ENCODE peak calls at places on chromosomes 16 and 17, in nine cellular contexts. H is PC-3; B is fibroblast of mammary gland; D is GM12864; S is IMR-90; X is ovary; I is uterus; U is CD8-positive, alpha-beta T cell; R is left ventricle myocardium inferior. C is an unnamed sample.

GRCh38 chr17:14306602-14307001 is 5.7 kb downstream of the HS3ST3B1 start:
- DNase-seq in H (no peak), B (no peak), D (no peak), S (no peak), X (no peak), I (no peak), U (no peak), R (no peak), C (no peak)

GRCh38 chr17:21602176-21602575 is 90.1 kb upstream of the KCNJ18 start:
- DNase-seq in H (no peak), B (no peak), D (no peak), S (no peak), X (no peak), I (no peak), U (no peak), R (no peak), C (no peak)

GRCh38 chr16:52114414-52114813 is 432.5 kb downstream of the TOX3 start:
- DNase-seq in H (no peak), B (no peak), D (no peak), S (no peak), X (no peak), I (no peak), U (no peak), R (no peak), C (no peak)

GRCh38 chr17:68847711-68848110 is 107.5 kb downstream of the ABCA8 start:
- DNase-seq in H (no peak), B (no peak), D (no peak), S (no peak), X (no peak), I (no peak), U (no peak), R (no peak), C (no peak)

GRCh38 chr17:16300554-16300953 is 52.7 kb downstream of the CENPV start:
- DNase-seq in H (no peak), B (no peak), D (no peak), S (no peak), X (no peak), I (no peak), U (no peak), R (no peak), C (no peak)

GRCh38 chr16:86789621-86790051 is 211.3 kb downstream of the FOXL1 start:
- DNase-seq in H (peak; percentile 5), B (no peak), D (no peak), S (peak; percentile 43), X (no peak), I (no peak), U (no peak), R (no peak), C (no peak)

GRCh38 chr17:67393809-67394418 is 16.8 kb downstream of the PITPNC1 start:
- DNase-seq in H (no peak), B (no peak), D (no peak), S (no peak), X (no peak), I (no peak), U (no peak), R (no peak), C (no peak)

GRCh38 chr16:78045865-78046581 is 23.7 kb downstream of the CLEC3A start:
- DNase-seq in H (peak; percentile 31), B (peak; percentile 14), D (no peak), S (peak; percentile 54), X (peak; percentile 61), I (peak; percentile 18), U (peak; percentile 21), R (peak; percentile 60), C (no peak)

GRCh38 chr16:71514476-71514875 is 11.8 kb upstream of the CHST4 start:
- DNase-seq in H (no peak), B (no peak), D (no peak), S (no peak), X (no peak), I (no peak), U (no peak), R (no peak), C (no peak)

GRCh38 chr16:71513302-71513701 is 12.9 kb upstream of the CHST4 start:
- DNase-seq in H (no peak), B (no peak), D (no peak), S (no peak), X (no peak), I (no peak), U (no peak), R (no peak), C (no peak)

GRCh38 chr16:71520550-71520949 is 5.7 kb upstream of the CHST4 start:
- DNase-seq in H (peak; percentile 15), B (no peak), D (no peak), S (no peak), X (no peak), I (no peak), U (no peak), R (no peak), C (no peak)

DNA sequence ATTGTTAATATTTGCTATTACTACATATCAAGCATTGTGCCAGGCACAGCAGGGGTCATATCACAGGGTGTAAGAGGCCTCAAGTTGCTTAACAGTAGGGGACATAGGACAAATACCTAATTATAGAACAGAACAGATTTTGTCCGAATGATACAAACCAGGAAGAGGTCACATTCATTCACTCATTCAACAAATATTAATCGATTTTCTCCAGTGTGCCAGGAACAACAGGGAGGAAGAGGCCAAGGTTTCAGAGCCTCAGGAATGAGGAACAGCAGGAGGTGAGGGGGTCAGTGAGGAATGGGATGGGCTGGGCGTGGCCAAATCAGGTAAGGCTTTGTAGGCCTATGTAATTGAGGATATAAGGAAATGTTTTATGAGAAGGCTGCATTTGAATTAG is 11.2 kb upstream of the CHST4 start:
- DNase-seq in H (no peak), B (no peak), D (no peak), S (no peak), X (no peak), I (no peak), U (no peak), R (no peak), C (no peak)
- H3K4me3 ChIP-seq in H (no peak overlapping the region), B (no peak overlapping the region), D (no peak overlapping the region), S (no peak overlapping the region), X (no peak overlapping the region), I (no peak overlapping the region), U (no peak overlapping the region), R (no peak overlapping the region), C (no peak overlapping the region)

GRCh38 chr17:75783069-75783783 is 1.4 kb upstream of the UNK start:
- DNase-seq in H (peak; percentile 97), B (peak; percentile 75), D (peak; percentile 83), S (peak; percentile 64), X (no peak), I (no peak), U (no peak), R (no peak), C (no peak)

GRCh38 chr17:75777243-75777922 is 7.2 kb upstream of the UNK start:
- DNase-seq in H (no peak), B (peak; percentile 32), D (no peak), S (no peak), X (peak; percentile 10), I (peak; percentile 18), U (no peak), R (no peak), C (no peak)

GRCh38 chr17:75778861-75779249 is 5.8 kb upstream of the UNK start:
- DNase-seq in H (no peak), B (no peak), D (no peak), S (peak; percentile 35), X (no peak), I (no peak), U (no peak), R (no peak), C (no peak)

GRCh38 chr17:75779250-75779986 is 5.2 kb upstream of the UNK start:
- DNase-seq in H (peak; percentile 100), B (peak; percentile 100), D (peak; percentile 100), S (peak; percentile 100), X (peak; percentile 98), I (peak; percentile 99), U (peak; percentile 93), R (peak; percentile 95), C (peak; percentile 94)

GRCh38 chr17:75779987-75780889 is 4.4 kb upstream of the UNK start:
- DNase-seq in H (no peak), B (no peak), D (no peak), S (no peak), X (no peak), I (no peak), U (no peak), R (no peak), C (no peak)
- H3K4me3 ChIP-seq in H (peak overlapping the region; percentile 56), B (no peak overlapping the region), D (no peak overlapping the region), S (no peak overlapping the region), X (no peak overlapping the region), I (no peak overlapping the region), U (no peak overlapping the region), R (peak overlapping the region; percentile 97), C (peak overlapping the region; percentile 15)

GRCh38 chr17:39227364-39227919 is 1.7 kb upstream of the STAC2 start:
- DNase-seq in H (no peak), B (no peak), D (no peak), S (no peak), X (no peak), I (no peak), U (no peak), R (no peak), C (no peak)

GRCh38 chr17:39223907-39224777 is 1.6 kb downstream of the STAC2 start:
- DNase-seq in H (no peak), B (no peak), D (no peak), S (no peak), X (no peak), I (no peak), U (no peak), R (no peak), C (no peak)

GRCh38 chr17:39224778-39225307 is 902 bp downstream of the STAC2 start:
- DNase-seq in H (no peak), B (no peak), D (no peak), S (no peak), X (no peak), I (no peak), U (no peak), R (no peak), C (no peak)

GRCh38 chr17:39225308-39225973 is at the start of gene STAC2:
- DNase-seq in H (no peak), B (no peak), D (no peak), S (no peak), X (no peak), I (no peak), U (no peak), R (no peak), C (no peak)

DNA sequence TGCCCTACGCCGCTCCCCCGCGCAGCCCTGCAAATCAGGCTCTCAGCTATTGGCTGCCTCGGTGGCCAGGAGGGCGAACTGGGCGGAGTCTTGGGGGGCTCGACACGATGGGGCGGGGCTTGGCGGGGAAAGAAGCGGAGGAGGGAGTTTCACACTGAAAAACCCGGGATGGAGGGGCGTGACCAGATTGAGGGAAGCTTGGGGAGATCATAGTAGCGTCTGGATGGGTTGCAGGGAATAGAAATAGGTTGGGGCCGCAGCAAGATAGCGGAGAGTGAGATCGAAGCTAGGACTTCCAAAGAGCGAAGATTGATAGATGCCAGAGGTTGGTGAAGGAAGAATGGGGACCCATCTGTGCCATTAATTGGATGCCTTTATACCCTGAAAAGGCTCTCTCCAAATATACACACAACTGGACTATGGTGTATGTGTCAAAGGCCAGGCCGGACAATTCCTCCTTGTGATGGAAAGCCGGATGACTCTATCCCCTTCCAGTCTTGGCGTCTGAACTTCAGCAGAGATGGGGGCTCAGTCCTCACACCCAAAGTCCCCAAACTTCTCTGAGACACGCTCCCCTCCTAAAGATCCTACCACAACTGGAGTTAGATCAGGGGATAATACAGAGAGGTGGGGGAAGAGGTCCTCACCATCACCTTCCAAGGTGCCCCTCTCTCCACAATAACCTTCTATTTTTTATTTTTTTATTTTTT is 384 bp upstream of the STAC2 start:
- DNase-seq in H (no peak), B (peak; percentile 51), D (no peak), S (peak; percentile 20), X (peak; percentile 82), I (peak; percentile 94), U (peak; percentile 66), R (peak; percentile 74), C (peak; percentile 72)
- H3K4me3 ChIP-seq in H (no peak overlapping the region), B (peak overlapping the region; percentile 34), D (no peak overlapping the region), S (peak overlapping the region; percentile 34), X (peak overlapping the region; percentile 42), I (peak overlapping the region; percentile 23), U (peak overlapping the region; percentile 56), R (peak overlapping the region; percentile 66), C (peak overlapping the region; percentile 78)

DNA sequence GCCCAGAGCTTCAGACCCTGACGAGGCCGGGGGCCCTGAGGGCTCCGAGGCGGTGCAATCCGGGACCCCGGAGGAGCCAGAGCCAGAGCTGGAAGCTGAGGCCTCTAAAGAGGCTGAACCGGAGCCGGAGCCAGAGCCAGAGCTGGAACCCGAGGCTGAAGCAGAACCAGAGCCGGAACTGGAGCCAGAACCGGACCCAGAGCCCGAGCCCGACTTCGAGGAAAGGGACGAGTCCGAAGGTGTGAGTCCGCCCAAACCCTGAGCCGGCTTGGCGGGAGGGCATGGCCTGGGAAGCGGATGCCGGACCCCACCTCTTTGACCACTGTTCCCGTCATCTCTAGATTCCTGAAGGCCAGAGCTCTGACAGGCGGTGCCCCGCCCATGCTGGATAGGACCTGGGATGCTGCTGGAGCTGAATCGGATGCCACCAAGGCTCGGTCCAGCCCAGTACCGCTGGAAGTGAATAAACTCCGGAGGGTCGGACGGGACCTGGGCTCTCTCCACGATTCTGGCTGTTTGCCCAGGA is 4.4 kb downstream of the NOL3 start:
- DNase-seq in H (no peak), B (no peak), D (no peak), S (no peak), X (peak; percentile 56), I (no peak), U (no peak), R (no peak), C (no peak)
- H3K4me3 ChIP-seq in H (peak overlapping the region; percentile 71), B (peak overlapping the region; percentile 50), D (peak overlapping the region; percentile 49), S (no peak overlapping the region), X (no peak overlapping the region), I (peak overlapping the region; percentile 31), U (peak overlapping the region; percentile 51), R (peak overlapping the region; percentile 68), C (peak overlapping the region; percentile 76)

C was measured in thoracic aorta.